ENCODE peak calls at places on chromosomes 3 and 15, in four cellular contexts. X is erythroblast; O is stimulated activated CD8-positive, alpha-beta memory T cell treated with anti-CD3 and anti-CD28 coated beads, Interleukin-15, amount 100 ng/mL, for 1 hour; Q is non-pigmented ciliary epithelial cell. U is an unnamed sample.

GRCh38 chr3:194730369-194730768 is 44.7 kb downstream of the FAM43A start:
- DNase-seq in O (no peak), X (no peak), Q (no peak), U (peak)

GRCh38 chr3:63295356-63295755 is 17.2 kb downstream of the SYNPR start:
- DNase-seq in X (no peak), Q (no peak), O (no peak), U (no peak)

GRCh38 chr3:98731720-98732238 is 31.4 kb upstream of the ST3GAL6 start:
- DNase-seq in O (no peak), Q (no peak), X (no peak), U (no peak)

GRCh38 chr3:174812172-174812862 is 46.8 kb upstream of the NAALADL2 start:
- DNase-seq in X (no peak), Q (no peak), O (no peak), U (no peak)

GRCh38 chr15:73002509-73002908 is 49.8 kb upstream of the NEO1 start:
- DNase-seq in X (no peak), O (no peak), Q (peak), U (no peak)

GRCh38 chr3:76500746-76501275 is 539.1 kb upstream of the ROBO2 start:
- DNase-seq in X (no peak), O (no peak), Q (peak), U (no peak)

GRCh38 chr15:96325579-96326331 is 4.7 kb upstream of the NR2F2 start:
- DNase-seq in X (no peak), O (no peak), Q (no peak), U (no peak)

GRCh38 chr3:142863010-142863787 is 25.7 kb downstream of the PCOLCE2 start:
- DNase-seq in O (no peak), Q (no peak), X (no peak), U (no peak)

GRCh38 chr15:73941044-73941443 is 14.8 kb downstream of the LOXL1 start:
- DNase-seq in Q (peak), O (no peak), X (no peak), U (no peak)

GRCh38 chr3:29822051-29822450 is 541.2 kb downstream of the RBMS3 start:
- DNase-seq in O (no peak), Q (peak), X (no peak), U (no peak)

GRCh38 chr15:58432421-58432820 is 630 bp downstream of the LIPC start:
- DNase-seq in Q (no peak), O (no peak), X (no peak), U (no peak)

GRCh38 chr15:65085990-65086679 is 9.6 kb downstream of the KBTBD13 start:
- DNase-seq in X (peak), O (no peak), Q (no peak), U (peak)

GRCh38 chr3:160808838-160809237 is 52.8 kb downstream of the PPM1L start:
- DNase-seq in X (no peak), Q (no peak), O (no peak), U (no peak)

GRCh38 chr15:83198476-83198875 is 9.1 kb downstream of the HDGFL3 start:
- DNase-seq in X (no peak), Q (no peak), O (no peak), U (no peak)

GRCh38 chr3:15647629-15648167 is 46.2 kb downstream of the BTD start:
- DNase-seq in Q (peak), X (no peak), O (peak), U (peak)